ENCODE peak calls at places on chromosomes 4 and X, in nine cellular contexts. P, O, G, J, N, F, Q, Z and W are unnamed samples.

GRCh38 chr4:74033721-74034120 is 4.8 kb downstream of the CXCL3 start:
- DNase-seq in G (no peak), O (no peak), J (no peak), P (no peak), F (no peak), N (no peak), Z (no peak), Q (no peak), W (no peak)

GRCh38 chr4:183299464-183299863 is 20.6 kb downstream of the CLDN22 start:
- DNase-seq in O (no peak), Z (no peak), P (no peak), N (no peak), F (no peak), Q (no peak), J (no peak), G (no peak), W (no peak)

GRCh38 chr4:53380221-53380620 is 2.8 kb downstream of the FIP1L1 start:
- DNase-seq in G (no peak), F (no peak), N (no peak), J (no peak), P (no peak), O (no peak), Q (no peak), Z (no peak), W (no peak)

GRCh38 chr4:47195706-47196105 is 164.3 kb downstream of the GABRB1 start:
- DNase-seq in Z (no peak), Q (no peak), O (no peak), N (no peak), F (no peak), J (no peak), P (no peak), G (no peak), W (no peak)

GRCh38 chrX:33465137-33465536 is 253.8 kb upstream of the DMD start:
- DNase-seq in P (no peak), O (no peak), Q (no peak), N (no peak), Z (no peak), F (no peak), J (no peak), G (no peak), W (no peak)

GRCh38 chr4:18106620-18107019 is 85.1 kb upstream of the LCORL start:
- DNase-seq in Q (no peak), F (no peak), N (peak), G (no peak), Z (no peak), P (no peak), J (no peak), O (no peak), W (no peak)

GRCh38 chr4:86380176-86380724 is 20.4 kb upstream of the MAPK10 start:
- DNase-seq in G (no peak), Z (no peak), N (no peak), Q (no peak), J (no peak), O (no peak), F (no peak), P (no peak), W (no peak)

GRCh38 chrX:107669276-107669675 is 41.0 kb downstream of the PRPS1 start:
- DNase-seq in N (no peak), Q (no peak), Z (no peak), P (no peak), O (no peak), G (no peak), J (no peak), F (no peak), W (no peak)

GRCh38 chr4:86879641-86880040 is 12.6 kb downstream of the C4orf36 start:
- DNase-seq in P (no peak), Q (no peak), Z (no peak), J (no peak), N (no peak), G (no peak), F (no peak), O (no peak), W (no peak)

GRCh38 chr4:79181190-79181589 is 144.7 kb downstream of the NAA11 start:
- DNase-seq in F (no peak), J (no peak), Z (no peak), O (no peak), N (no peak), G (no peak), P (no peak), Q (no peak), W (no peak)

GRCh38 chr4:13722649-13723048 is 95.1 kb upstream of the BOD1L1 start:
- DNase-seq in F (no peak), O (no peak), N (no peak), P (no peak), J (no peak), Q (no peak), Z (no peak), G (no peak), W (no peak)

GRCh38 chr4:55859711-55860110 is 6.3 kb downstream of the EXOC1 start:
- DNase-seq in J (no peak), Q (no peak), N (no peak), G (no peak), P (no peak), Z (no peak), O (no peak), F (no peak), W (no peak)

DNA sequence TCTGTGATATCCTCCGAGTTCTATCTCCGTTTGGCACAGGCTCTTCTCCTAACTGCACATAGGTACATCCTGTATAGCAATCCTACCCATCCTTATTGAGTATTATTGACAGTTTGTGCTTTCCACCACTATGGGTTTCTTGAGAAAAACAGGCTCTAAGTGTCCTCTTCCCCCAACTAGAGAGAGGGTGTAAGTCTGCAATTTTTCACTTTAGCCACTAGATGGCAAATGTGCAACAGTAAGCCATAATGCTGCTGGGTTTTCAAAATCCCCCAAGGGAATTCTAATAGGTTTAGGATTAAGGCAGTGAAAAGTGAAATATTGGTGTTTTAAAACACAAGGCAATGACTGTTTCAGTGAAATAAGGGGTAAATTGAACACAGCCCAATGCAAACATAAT is 239.1 kb upstream of the HTR2C start:
- DNase-seq in P (no peak), O (no peak), J (peak), Z (no peak), F (no peak), Q (peak), N (no peak), G (peak), W (no peak)
- TF ChIP-seq CTCF in P (peak), O (no peak), J (peak), Z (peak), F (no peak), Q (peak), N (peak), G (peak), W (peak)

GRCh38 chrX:16807976-16808542 is 21.8 kb downstream of the TXLNG start:
- DNase-seq in Z (no peak), J (peak), N (peak), F (no peak), P (no peak), Q (no peak), G (peak), O (no peak), W (no peak)
- H3K4me3 ChIP-seq in Z (no peak), J (peak), N (no peak), F (no peak), P (peak), Q (peak), G (no peak), O (peak), W (no peak)

GRCh38 chr4:134471569-134471968 is 270.0 kb upstream of the PABPC4L start:
- DNase-seq in F (no peak), O (no peak), Q (no peak), N (no peak), G (no peak), Z (no peak), P (no peak), J (no peak), W (no peak)

GRCh38 chr4:134465417-134465816 is 263.8 kb upstream of the PABPC4L start:
- DNase-seq in F (no peak), Z (no peak), O (no peak), G (no peak), Q (no peak), P (no peak), J (no peak), N (no peak), W (no peak)

GRCh38 chr4:134470544-134470943 is 269.0 kb upstream of the PABPC4L start:
- DNase-seq in Z (no peak), Q (no peak), O (no peak), F (no peak), P (no peak), G (peak), N (peak), J (no peak), W (no peak)
- TF ChIP-seq CTCF in Z (peak), Q (peak), O (no peak), F (no peak), P (peak), G (peak), N (peak), J (peak), W (no peak)

GRCh38 chrX:129781134-129782014 is 1.6 kb downstream of the SASH3 start:
- DNase-seq in O (no peak), N (no peak), J (no peak), Z (peak), Q (no peak), G (peak), P (no peak), F (no peak), W (peak)

GRCh38 chrX:129779747-129780146 is at the start of gene SASH3:
- DNase-seq in F (no peak), J (no peak), G (peak), Z (peak), Q (no peak), O (no peak), N (no peak), P (peak), W (peak)

GRCh38 chrX:129782015-129782495 is 2.3 kb downstream of the SASH3 start:
- DNase-seq in O (no peak), F (no peak), P (no peak), Z (no peak), J (no peak), Q (no peak), N (no peak), G (no peak), W (no peak)

GRCh38 chrX:129779086-129779672 is 570 bp upstream of the SASH3 start:
- DNase-seq in Q (no peak), G (no peak), J (no peak), F (no peak), P (no peak), Z (no peak), O (no peak), N (no peak), W (no peak)

DNA sequence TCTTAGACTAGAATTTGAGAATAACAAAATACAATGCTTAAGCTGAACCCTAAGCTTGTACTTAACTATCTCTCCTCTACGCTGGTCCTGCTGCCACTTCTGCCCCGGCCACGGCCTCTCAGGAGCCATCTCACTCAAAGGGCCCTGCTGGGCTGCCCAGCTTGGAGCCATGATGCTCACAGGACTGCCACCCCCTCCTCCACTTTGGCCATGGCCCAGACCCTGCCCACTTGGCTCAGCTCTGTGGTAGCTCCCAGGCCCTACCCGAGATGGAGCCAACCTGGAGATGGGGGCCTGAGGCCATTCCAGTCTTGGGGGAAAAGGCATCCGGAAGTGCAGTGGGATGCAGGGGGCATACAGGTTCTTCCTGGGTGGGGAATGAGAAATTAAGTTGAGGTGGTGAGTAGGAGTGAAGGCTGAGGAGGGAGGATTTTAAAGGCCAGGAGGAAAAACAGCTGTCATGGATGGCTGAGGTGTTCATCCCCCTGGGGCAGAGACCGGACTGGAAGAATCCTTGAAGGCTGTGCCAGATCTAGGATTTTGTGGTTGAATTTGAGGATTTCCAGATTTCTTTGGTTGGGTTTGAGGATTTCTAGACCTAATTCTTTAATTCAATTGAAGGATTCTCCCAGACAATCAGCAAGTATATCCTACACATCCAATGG is 824 bp downstream of the SASH3 start:
- DNase-seq in Q (no peak), N (no peak), G (no peak), P (no peak), J (no peak), O (no peak), F (no peak), Z (no peak), W (no peak)
- H3K4me3 ChIP-seq in Q (no peak), N (peak), G (peak), P (peak), J (no peak), O (no peak), F (no peak), Z (no peak), W (peak)

GRCh38 chr4:135372131-135372530 is 1170.5 kb upstream of the PABPC4L start:
- DNase-seq in G (no peak), N (no peak), O (no peak), J (no peak), Z (no peak), F (no peak), P (no peak), Q (no peak), W (no peak)

GRCh38 chr4:135368826-135369225 is 1167.2 kb upstream of the PABPC4L start:
- DNase-seq in F (no peak), P (no peak), G (no peak), J (peak), O (no peak), Q (no peak), N (no peak), Z (no peak), W (no peak)

DNA sequence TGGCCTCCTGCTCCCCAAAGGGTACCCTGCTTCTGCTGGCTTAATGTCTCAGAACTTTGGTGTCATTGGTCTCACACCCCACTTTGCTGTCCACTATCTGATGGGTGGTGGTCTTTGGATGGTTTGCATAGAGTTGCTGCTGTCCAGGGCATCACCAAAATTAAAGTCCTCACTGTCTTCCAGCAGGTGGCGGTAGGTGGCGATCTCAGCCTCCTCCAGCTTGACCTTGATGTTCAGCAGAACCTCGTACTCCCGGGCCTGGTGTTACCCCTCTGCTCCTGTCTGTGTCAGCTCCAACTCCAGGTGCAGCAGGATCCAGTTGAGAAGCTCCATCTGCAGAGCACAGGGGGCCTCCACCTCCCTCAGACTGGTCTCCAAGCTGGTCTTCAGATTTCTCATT is 1169.5 kb upstream of the PABPC4L start:
- DNase-seq in Z (no peak), J (no peak), F (no peak), P (no peak), G (peak), O (no peak), N (no peak), Q (no peak), W (no peak)
- TF ChIP-seq CTCF in Z (no peak), J (no peak), F (no peak), P (no peak), G (peak), O (no peak), N (no peak), Q (no peak), W (peak)

DNA sequence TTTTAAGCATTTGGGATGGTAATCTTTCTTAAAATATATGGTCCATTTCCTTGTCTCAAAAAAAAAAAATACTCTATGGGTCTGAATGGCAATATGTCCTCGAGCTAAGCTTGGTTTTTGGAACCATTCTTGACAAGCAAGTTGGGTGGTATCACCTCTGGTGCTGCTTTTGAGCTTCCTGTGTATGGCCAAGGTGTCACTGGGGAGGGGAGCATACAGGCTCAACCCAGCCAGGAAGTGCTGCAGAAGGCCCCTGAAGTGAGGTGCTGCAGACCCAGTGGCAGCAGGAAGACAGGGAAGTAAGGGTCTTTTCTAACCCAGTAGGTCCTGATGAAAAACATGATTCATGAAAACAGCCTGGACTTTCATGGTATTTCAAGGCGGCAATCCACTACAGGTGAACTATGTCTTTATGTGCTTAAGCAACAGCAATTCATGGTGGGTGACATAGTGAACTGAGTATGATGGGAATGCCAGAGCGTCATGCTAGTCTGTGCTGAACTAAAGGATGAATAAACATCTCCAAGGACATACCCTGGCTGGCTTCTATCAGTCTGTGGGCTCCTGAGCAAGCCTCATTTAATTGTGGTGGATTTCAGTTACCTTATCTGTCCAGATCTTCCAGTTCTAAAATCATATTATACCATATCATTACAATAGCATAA is 15.1 kb downstream of the TRAPPC2 start:
- DNase-seq in J (no peak), Q (no peak), N (no peak), F (no peak), O (no peak), G (no peak), Z (no peak), P (no peak), W (no peak)
- H3K4me3 ChIP-seq in J (no peak), Q (no peak), N (no peak), F (no peak), O (no peak), G (no peak), Z (no peak), P (no peak), W (no peak)

GRCh38 chrX:119694601-119695534 is 1.9 kb upstream of the SEPTIN6 start:
- DNase-seq in Z (no peak), G (no peak), F (peak), N (no peak), O (no peak), P (peak), Q (no peak), J (no peak), W (no peak)
- TF ChIP-seq CTCF in Z (no peak), G (no peak), F (no peak), N (no peak), O (no peak), P (no peak), Q (peak), J (no peak), W (no peak)

DNA sequence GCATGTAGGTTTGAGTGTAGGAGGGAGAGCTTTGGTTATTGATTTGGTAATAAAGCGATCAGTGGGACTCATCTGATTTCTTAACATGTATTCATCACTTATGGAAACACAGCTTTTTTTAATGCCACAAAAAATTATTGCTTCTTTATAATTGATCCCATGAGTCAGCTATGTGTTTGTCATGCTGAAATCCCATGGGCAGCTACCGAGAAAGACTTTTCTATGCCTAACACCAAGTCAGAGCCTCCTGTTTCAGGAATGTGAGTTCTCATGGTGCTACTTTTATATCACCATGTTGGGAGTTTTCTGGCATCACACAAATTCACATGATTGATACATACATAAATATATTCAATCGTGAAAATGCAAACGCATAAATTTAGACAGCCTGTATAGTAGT is 165.7 kb downstream of the RAPGEF2 start:
- DNase-seq in N (no peak), Z (no peak), P (no peak), F (no peak), G (no peak), Q (no peak), J (no peak), O (no peak), W (no peak)
- H3K4me3 ChIP-seq in N (no peak), Z (no peak), P (peak), F (no peak), G (no peak), Q (no peak), J (no peak), O (no peak), W (no peak)

DNA sequence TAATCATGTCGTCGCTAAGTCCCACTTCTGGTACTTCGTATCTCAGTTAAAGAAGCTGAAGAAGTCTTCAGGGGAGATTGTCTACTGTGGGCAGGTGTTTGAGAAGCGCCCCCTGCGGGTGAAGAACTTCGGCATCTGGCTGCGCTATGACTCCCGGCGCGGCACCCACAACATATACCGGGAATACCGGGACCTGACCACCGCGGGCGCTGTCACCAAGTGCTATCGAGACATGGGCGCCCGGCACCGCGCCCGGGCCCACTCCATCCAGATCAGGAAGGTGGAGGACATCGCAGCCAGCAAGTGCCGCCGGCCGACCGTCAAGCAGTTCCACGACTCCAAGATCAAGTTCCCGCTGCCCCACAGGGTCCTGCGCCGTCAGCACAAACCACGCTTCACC is 11.3 kb downstream of the PNCK start:
- DNase-seq in J (no peak), F (peak), P (no peak), Z (peak), O (no peak), N (peak), Q (no peak), G (peak), W (no peak)
- TF ChIP-seq CTCF in J (peak), F (no peak), P (peak), Z (peak), O (no peak), N (no peak), Q (peak), G (peak), W (peak)